ENCODE peak calls at places on chromosomes 16 and 17, in four cellular contexts. One of them, this sample, is unnamed.

GRCh38 chr16:64102654-64103053 is 1019.2 kb downstream of the CDH11 start:
- DNase-seq in HCT116: no peak
- DNase-seq in HepG2: no peak
- DNase-seq in K562: no peak
- DNase-seq in this sample: no peak

GRCh38 chr16:23365602-23366240 is 63.6 kb downstream of the SCNN1B start:
- DNase-seq in K562: no peak
- DNase-seq in HCT116: no peak
- DNase-seq in HepG2: no peak
- DNase-seq in this sample: no peak

GRCh38 chr16:4694664-4695451 is 1.5 kb downstream of the NUDT16L1 start:
- DNase-seq in K562: no peak
- DNase-seq in HepG2: no peak
- DNase-seq in HCT116: no peak
- DNase-seq in this sample: no peak

GRCh38 chr17:16428098-16428882 is 12.9 kb downstream of the TRPV2 start:
- DNase-seq in HepG2: peak; percentile 64
- DNase-seq in HCT116: no peak
- DNase-seq in K562: peak; percentile 66
- DNase-seq in this sample: no peak

GRCh38 chr16:30741461-30741914 is 6.7 kb upstream of the PHKG2 start:
- DNase-seq in HepG2: peak; percentile 61
- DNase-seq in K562: no peak
- DNase-seq in HCT116: peak; percentile 68
- DNase-seq in this sample: peak; percentile 67

GRCh38 chr16:1713933-1714332 is 7.9 kb downstream of the MAPK8IP3 start:
- DNase-seq in HCT116: no peak
- DNase-seq in K562: no peak
- DNase-seq in HepG2: no peak
- DNase-seq in this sample: no peak

GRCh38 chr17:18951941-18952842 is at the start of gene SLC5A10:
- DNase-seq in HCT116: no peak
- DNase-seq in K562: no peak
- DNase-seq in HepG2: peak; percentile 51
- DNase-seq in this sample: no peak

GRCh38 chr17:42845556-42845917 is 1.2 kb downstream of the AOC2 start:
- DNase-seq in K562: no peak
- DNase-seq in HepG2: no peak
- DNase-seq in HCT116: no peak
- DNase-seq in this sample: no peak

GRCh38 chr17:75064460-75064859 is 17.4 kb downstream of the KCTD2 start:
- DNase-seq in HCT116: no peak
- DNase-seq in HepG2: no peak
- DNase-seq in K562: no peak
- DNase-seq in this sample: no peak

GRCh38 chr17:41211845-41212466 is 14.5 kb upstream of the KRTAP9-2 start:
- DNase-seq in HCT116: peak; percentile 24
- DNase-seq in K562: no peak
- DNase-seq in HepG2: no peak
- DNase-seq in this sample: peak; percentile 12

GRCh38 chr16:66459878-66460277 is 32.8 kb downstream of the BEAN1 start:
- DNase-seq in K562: no peak
- DNase-seq in HCT116: no peak
- DNase-seq in HepG2: no peak
- DNase-seq in this sample: no peak

GRCh38 chr17:83204230-83204725 is 124.9 kb downstream of the METRNL start:
- DNase-seq in K562: no peak
- DNase-seq in HepG2: no peak
- DNase-seq in HCT116: no peak
- DNase-seq in this sample: no peak

GRCh38 chr16:64910351-64910750 is 211.5 kb downstream of the CDH11 start:
- DNase-seq in K562: no peak
- DNase-seq in HepG2: no peak
- DNase-seq in HCT116: no peak
- DNase-seq in this sample: no peak

GRCh38 chr16:4850211-4850610 is 2.9 kb downstream of the UBN1 start:
- DNase-seq in K562: peak; percentile 54
- DNase-seq in HepG2: no peak
- DNase-seq in HCT116: no peak
- DNase-seq in this sample: no peak

GRCh38 chr16:23423496-23424049 is 29.4 kb downstream of the COG7 start:
- DNase-seq in HCT116: peak; percentile 76
- DNase-seq in HepG2: peak; percentile 21
- DNase-seq in K562: no peak
- DNase-seq in this sample: peak; percentile 86

GRCh38 chr17:27407916-27408846 is 48.1 kb upstream of the KSR1 start:
- DNase-seq in K562: no peak
- DNase-seq in HCT116: peak; percentile 7
- DNase-seq in HepG2: peak; percentile 9
- DNase-seq in this sample: no peak

GRCh38 chr16:860891-861290 is 60.4 kb upstream of the GNG13 start:
- DNase-seq in K562: no peak
- DNase-seq in HCT116: no peak
- DNase-seq in HepG2: no peak
- DNase-seq in this sample: no peak

GRCh38 chr17:83178533-83179201 is 99.3 kb downstream of the METRNL start:
- DNase-seq in HCT116: no peak
- DNase-seq in HepG2: no peak
- DNase-seq in K562: no peak
- DNase-seq in this sample: no peak

GRCh38 chr17:74541176-74542111 is 4.5 kb downstream of the CD300C start:
- DNase-seq in HCT116: no peak
- DNase-seq in K562: no peak
- DNase-seq in HepG2: no peak
- DNase-seq in this sample: no peak

GRCh38 chr16:65120811-65121721 is 797 bp downstream of the CDH11 start:
- DNase-seq in HepG2: no peak
- DNase-seq in K562: no peak
- DNase-seq in HCT116: no peak
- DNase-seq in this sample: no peak

GRCh38 chr16:12449795-12450194 is 353.9 kb downstream of the CPPED1 start:
- DNase-seq in K562: no peak
- DNase-seq in HepG2: no peak
- DNase-seq in HCT116: no peak
- DNase-seq in this sample: no peak

GRCh38 chr16:88014954-88015805 is 63.9 kb downstream of the BANP start:
- DNase-seq in HepG2: no peak
- DNase-seq in K562: no peak
- DNase-seq in HCT116: no peak
- DNase-seq in this sample: no peak

GRCh38 chr17:69415431-69415830 is 934 bp downstream of the MAP2K6 start:
- DNase-seq in K562: no peak
- DNase-seq in HepG2: no peak
- DNase-seq in HCT116: no peak
- DNase-seq in this sample: no peak

GRCh38 chr17:1455291-1455747 is 713 bp downstream of the CRK start:
- DNase-seq in HepG2: peak; percentile 62
- DNase-seq in K562: peak; percentile 59
- DNase-seq in HCT116: no peak
- DNase-seq in this sample: no peak

DNA sequence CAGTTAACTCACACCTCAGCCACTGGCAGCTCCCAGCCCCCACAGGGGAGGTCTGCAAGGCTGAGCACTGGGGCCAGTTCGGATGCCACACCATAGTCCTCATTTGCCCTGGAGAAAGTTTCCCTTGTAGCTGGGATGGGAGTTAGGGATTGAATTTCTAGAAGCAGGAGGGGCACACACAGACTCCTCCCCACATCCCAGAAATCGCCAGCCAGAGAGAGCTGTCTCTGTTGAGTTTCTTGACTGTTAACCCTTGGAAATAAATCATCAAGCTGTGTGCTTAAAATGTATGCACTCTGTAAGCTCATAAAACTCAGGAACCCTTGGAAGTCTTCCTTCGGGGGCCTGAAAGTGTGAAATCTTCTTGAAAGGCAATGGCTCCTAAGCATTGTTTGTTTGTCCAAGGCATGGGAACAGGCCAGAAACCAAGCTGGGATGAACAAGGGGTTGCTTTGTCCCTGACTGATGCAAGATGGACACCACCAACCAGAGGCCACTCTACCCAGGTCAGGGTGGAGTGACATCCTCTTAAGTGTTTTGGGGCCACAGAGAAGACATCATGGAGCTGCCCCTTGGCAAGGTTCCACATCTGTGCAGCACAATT is 394 bp upstream of the PRM3 start:
- DNase-seq in HepG2: peak; percentile 91
- DNase-seq in K562: no peak
- DNase-seq in HCT116: no peak
- DNase-seq in this sample: no peak
- TF ChIP-seq TCF7L2 in HepG2: no peak
- TF ChIP-seq TCF7L2 in K562: no peak
- TF ChIP-seq TCF7L2 in HCT116: no peak
- TF ChIP-seq TCF7L2 in this sample: no peak

DNA sequence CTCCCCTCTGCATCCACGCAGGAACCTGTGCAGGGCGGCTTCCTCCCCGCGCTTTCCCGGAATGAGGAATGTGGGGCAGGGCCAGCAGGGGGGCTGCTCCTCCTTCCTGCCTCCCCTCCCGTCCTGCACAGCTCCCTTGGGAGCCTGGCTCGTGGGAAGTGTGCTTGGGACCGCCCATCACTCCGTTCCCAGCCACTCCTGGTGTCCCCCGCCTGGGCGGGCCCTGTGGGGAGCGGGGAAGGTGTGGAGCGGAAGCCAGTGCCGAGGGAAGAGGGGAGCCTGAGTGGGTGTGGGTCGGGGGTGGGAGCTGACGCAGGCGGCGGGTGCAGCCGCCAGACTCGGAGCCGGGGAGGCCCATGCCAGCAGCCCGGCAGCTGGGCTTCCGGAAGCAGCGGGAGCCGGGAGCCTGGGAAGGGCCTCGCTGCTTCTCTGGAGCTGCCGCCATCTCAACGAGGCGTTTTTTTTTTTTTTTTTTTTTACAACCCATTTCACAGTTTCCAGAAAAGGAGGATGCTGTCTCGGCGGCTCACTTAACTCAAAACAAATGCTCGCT is 24.2 kb downstream of the BAHCC1 start:
- DNase-seq in K562: peak; percentile 83
- DNase-seq in HepG2: no peak
- DNase-seq in HCT116: peak; percentile 71
- DNase-seq in this sample: no peak
- H3K4me3 ChIP-seq in K562: no peak overlapping the region
- H3K4me3 ChIP-seq in HepG2: no peak overlapping the region
- H3K4me3 ChIP-seq in HCT116: peak overlapping the region; percentile 59
- H3K4me3 ChIP-seq in this sample: peak overlapping the region; percentile 23

GRCh38 chr17:31068291-31068690 is 26.5 kb upstream of the NF1 start:
- DNase-seq in K562: peak; percentile 46
- DNase-seq in HCT116: peak; percentile 40
- DNase-seq in HepG2: peak; percentile 37
- DNase-seq in this sample: no peak

GRCh38 chr17:31074772-31075538 is 19.8 kb upstream of the NF1 start:
- DNase-seq in HepG2: no peak
- DNase-seq in K562: no peak
- DNase-seq in HCT116: no peak
- DNase-seq in this sample: no peak

GRCh38 chr17:31072186-31072585 is 22.6 kb upstream of the NF1 start:
- DNase-seq in K562: no peak
- DNase-seq in HepG2: no peak
- DNase-seq in HCT116: no peak
- DNase-seq in this sample: no peak

GRCh38 chr17:31078290-31078689 is 16.5 kb upstream of the NF1 start:
- DNase-seq in HepG2: no peak
- DNase-seq in HCT116: no peak
- DNase-seq in K562: no peak
- DNase-seq in this sample: no peak

GRCh38 chr17:31073411-31073810 is 21.4 kb upstream of the NF1 start:
- DNase-seq in HepG2: no peak
- DNase-seq in K562: no peak
- DNase-seq in HCT116: no peak
- DNase-seq in this sample: no peak
- H3K4me1 ChIP-seq in HepG2: peaks cover 5% of the 10 kb centered on the region
- H3K4me1 ChIP-seq in K562: peaks cover 5% of the 10 kb centered on the region
- H3K4me1 ChIP-seq in HCT116: peaks cover 14% of the 10 kb centered on the region
- H3K4me1 ChIP-seq in this sample: no peaks in the 10 kb centered on the region

GRCh38 chr16:26816266-26816665 is 250.5 kb upstream of the C16orf82 start:
- DNase-seq in HCT116: no peak
- DNase-seq in K562: no peak
- DNase-seq in HepG2: peak; percentile 11
- DNase-seq in this sample: no peak
- TF ChIP-seq TCF7L2 in HCT116: no peak
- TF ChIP-seq TCF7L2 in K562: no peak
- TF ChIP-seq TCF7L2 in HepG2: no peak
- TF ChIP-seq TCF7L2 in this sample: no peak

DNA sequence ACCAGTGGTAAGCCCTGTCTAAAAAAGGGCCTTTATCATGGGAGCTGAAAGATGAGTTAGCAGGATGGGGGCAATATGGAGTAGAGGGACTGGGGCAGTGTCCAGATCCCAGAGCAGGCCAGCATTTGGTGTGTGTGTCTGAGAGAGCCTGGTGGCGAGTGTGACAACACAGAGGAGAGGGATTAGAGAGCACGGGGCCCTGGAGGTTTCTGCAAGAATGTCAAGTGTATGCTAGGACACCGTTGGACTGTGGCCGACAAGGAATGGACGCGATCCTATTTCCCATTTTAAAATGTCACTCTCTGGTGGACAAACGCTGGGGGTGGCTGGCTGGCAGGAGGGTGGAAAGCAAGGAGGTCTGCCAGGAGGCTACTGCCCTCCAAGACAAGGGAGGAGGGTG is 12.4 kb downstream of the TAC4 start:
- DNase-seq in K562: no peak
- DNase-seq in HCT116: no peak
- DNase-seq in HepG2: no peak
- DNase-seq in this sample: no peak
- H3K4me3 ChIP-seq in K562: no peak overlapping the region
- H3K4me3 ChIP-seq in HCT116: no peak overlapping the region
- H3K4me3 ChIP-seq in HepG2: no peak overlapping the region
- H3K4me3 ChIP-seq in this sample: no peak overlapping the region

DNA sequence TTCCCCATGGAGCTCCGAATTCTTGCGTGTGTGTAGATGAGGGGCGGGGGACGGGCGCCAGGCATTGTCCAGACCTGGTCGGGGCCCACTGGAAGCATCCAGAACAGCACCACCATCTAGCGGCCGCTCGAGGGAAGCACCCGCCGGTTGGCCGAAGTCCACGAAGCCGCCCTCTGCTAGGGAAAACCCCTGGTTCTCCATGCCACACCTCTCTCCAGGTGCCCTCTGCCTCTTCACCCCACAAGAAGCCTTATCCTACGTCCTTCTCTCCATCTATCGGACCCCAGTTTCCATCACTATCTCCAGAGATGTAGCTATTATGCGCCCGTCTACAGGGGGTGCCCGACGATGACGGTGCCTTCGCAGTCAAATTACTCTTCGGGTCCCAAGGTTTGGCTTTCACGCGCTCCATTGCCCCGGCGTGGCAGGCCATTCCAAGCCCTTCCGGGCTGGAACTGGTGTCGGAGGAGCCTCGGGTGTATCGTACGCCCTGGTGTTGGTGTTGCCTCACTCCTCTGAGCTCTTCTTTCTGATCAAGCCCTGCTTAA is 617 bp upstream of the SENP3 start:
- DNase-seq in K562: peak; percentile 78
- DNase-seq in HepG2: peak; percentile 77
- DNase-seq in HCT116: peak; percentile 71
- DNase-seq in this sample: peak; percentile 82
- H3K4me1 ChIP-seq in K562: peaks cover 10% of the 10 kb centered on the region
- H3K4me1 ChIP-seq in HepG2: peaks cover 67% of the 10 kb centered on the region
- H3K4me1 ChIP-seq in HCT116: peaks cover 55% of the 10 kb centered on the region
- H3K4me1 ChIP-seq in this sample: peaks cover 30% of the 10 kb centered on the region